ENCODE peak calls at places on chromosomes 2 and 18, in four cellular contexts. L is activated CD8-positive, alpha-beta memory T cell treated with anti-CD3 and anti-CD28 coated beads, Interleukin-2, amount 50 U/mL, for 48 hours; P is NCI-H524; Y is kidney tubule cell. A is an unnamed sample.

GRCh38 chr18:76822510-76823165 is at the start of gene ZNF236:
- DNase-seq in L (peak; percentile 83), P (peak; percentile 63), Y (peak; percentile 83), A (peak; percentile 92)

GRCh38 chr2:201320701-201321100 is 36.4 kb downstream of the FLACC1 start:
- DNase-seq in L (no peak), P (no peak), Y (no peak), A (no peak)

GRCh38 chr2:27086722-27087446 is at the start of gene KHK:
- DNase-seq in L (peak; percentile 66), P (peak; percentile 62), Y (peak; percentile 64), A (no peak)

GRCh38 chr2:170361359-170361936 is 183.5 kb downstream of the MYO3B start:
- DNase-seq in L (no peak), P (peak; percentile 52), Y (peak; percentile 63), A (no peak)

GRCh38 chr2:194819367-194819766 is 837.7 kb upstream of the SLC39A10 start:
- DNase-seq in L (no peak), P (peak; percentile 25), Y (no peak), A (no peak)

GRCh38 chr2:176002684-176003225 is 688 bp upstream of the LNPK start:
- DNase-seq in L (no peak), P (peak; percentile 48), Y (peak; percentile 48), A (no peak)

GRCh38 chr2:182372661-182373060 is 54.2 kb downstream of the PDE1A start:
- DNase-seq in L (no peak), P (no peak), Y (peak; percentile 96), A (no peak)

GRCh38 chr2:73290049-73290839 is 3.1 kb downstream of the EGR4 start:
- DNase-seq in L (no peak), P (peak; percentile 75), Y (peak; percentile 55), A (no peak)

GRCh38 chr2:155035246-155035645 is 336.8 kb downstream of the KCNJ3 start:
- DNase-seq in L (no peak), P (no peak), Y (no peak), A (no peak)

GRCh38 chr2:88614497-88615157 is 12.6 kb downstream of the EIF2AK3 start:
- DNase-seq in L (no peak), P (no peak), Y (no peak), A (no peak)

GRCh38 chr2:42108852-42109251 is 60.3 kb upstream of the EML4 start:
- DNase-seq in L (no peak), P (no peak), Y (no peak), A (no peak)

GRCh38 chr2:100427627-100428258 is 10.3 kb upstream of the CHST10 start:
- DNase-seq in L (peak; percentile 79), P (peak; percentile 37), Y (peak; percentile 60), A (no peak)

GRCh38 chr2:40103590-40103989 is 324.5 kb upstream of the THUMPD2 start:
- DNase-seq in L (no peak), P (peak; percentile 22), Y (peak; percentile 33), A (no peak)

GRCh38 chr2:47093626-47094025 is 61.5 kb downstream of the STPG4 start:
- DNase-seq in L (no peak), P (peak; percentile 87), Y (no peak), A (no peak)

GRCh38 chr2:134083548-134083947 is 170.3 kb upstream of the MGAT5 start:
- DNase-seq in L (no peak), P (no peak), Y (no peak), A (no peak)

GRCh38 chr2:62545261-62545660 is 39.3 kb upstream of the TMEM17 start:
- DNase-seq in L (no peak), P (no peak), Y (no peak), A (no peak)

GRCh38 chr2:150517951-150518680 is 30.6 kb upstream of the RND3 start:
- DNase-seq in L (no peak), P (no peak), Y (peak; percentile 37), A (no peak)

GRCh38 chr2:96891591-96892333 is 21.9 kb upstream of the SEMA4C start:
- DNase-seq in L (no peak), P (no peak), Y (peak; percentile 30), A (no peak)

GRCh38 chr2:118826093-118826492 is 21.4 kb downstream of the EN1 start:
- DNase-seq in L (no peak), P (no peak), Y (no peak), A (no peak)

GRCh38 chr2:48699377-48699951 is 56.1 kb downstream of the LHCGR start:
- DNase-seq in L (no peak), P (no peak), Y (peak; percentile 74), A (no peak)

GRCh38 chr2:241762933-241763369 is 13.7 kb upstream of the GAL3ST2 start:
- DNase-seq in L (peak; percentile 74), P (no peak), Y (no peak), A (peak; percentile 58)

GRCh38 chr2:46368416-46368815 is 71.2 kb downstream of the EPAS1 start:
- DNase-seq in L (no peak), P (no peak), Y (no peak), A (no peak)

GRCh38 chr2:119486196-119486827 is 38.0 kb downstream of the SCTR start:
- DNase-seq in L (no peak), P (no peak), Y (no peak), A (no peak)

GRCh38 chr2:61017556-61018318 is at the start of the genes PEX13 and PUS10:
- DNase-seq in L (peak; percentile 84), P (peak; percentile 82), Y (peak; percentile 84), A (peak; percentile 90)

GRCh38 chr2:145812163-145812554 is 1292.2 kb upstream of the ZEB2 start:
- DNase-seq in L (no peak), P (no peak), Y (peak; percentile 55), A (no peak)

GRCh38 chr2:121699421-121700328 is 37.0 kb downstream of the NIFK start:
- DNase-seq in L (peak; percentile 86), P (no peak), Y (peak; percentile 99), A (peak; percentile 84)

GRCh38 chr2:234288974-234289455 is 207.9 kb downstream of the ARL4C start:
- DNase-seq in L (peak; percentile 88), P (peak; percentile 60), Y (peak; percentile 51), A (peak; percentile 88)

GRCh38 chr2:27655155-27655951 is 8.1 kb downstream of the SUPT7L start:
- DNase-seq in L (no peak), P (no peak), Y (peak; percentile 38), A (no peak)

GRCh38 chr2:46841621-46842020 is 74.0 kb downstream of the MCFD2 start:
- DNase-seq in L (no peak), P (no peak), Y (no peak), A (peak; percentile 18)

GRCh38 chr2:231946241-231946814 is 15.2 kb upstream of the DIS3L2 start:
- DNase-seq in L (no peak), P (no peak), Y (no peak), A (no peak)

GRCh38 chr2:149606251-149606811 is 18.8 kb upstream of the MMADHC start:
- DNase-seq in L (no peak), P (no peak), Y (peak; percentile 42), A (no peak)

GRCh38 chr2:20670315-20671035 is 3.5 kb downstream of the GDF7 start:
- DNase-seq in L (no peak), P (no peak), Y (no peak), A (peak; percentile 74)

GRCh38 chr2:26852405-26853348 is 4.7 kb downstream of the DPYSL5 start:
- DNase-seq in L (no peak), P (peak; percentile 85), Y (no peak), A (no peak)

GRCh38 chr18:39622431-39622830 is 2056.8 kb upstream of the CELF4 start:
- DNase-seq in L (no peak), P (no peak), Y (peak; percentile 18), A (no peak)

GRCh38 chr2:142930835-142931398 is 53.5 kb downstream of the KYNU start:
- DNase-seq in L (no peak), P (no peak), Y (no peak), A (no peak)

GRCh38 chr2:138742446-138743057 is 37.6 kb downstream of the NXPH2 start:
- DNase-seq in L (no peak), P (no peak), Y (no peak), A (no peak)

GRCh38 chr2:236745420-236746210 is 176.0 kb downstream of the ACKR3 start:
- DNase-seq in L (no peak), P (peak; percentile 84), Y (peak; percentile 85), A (no peak)

GRCh38 chr2:133627741-133628140 is 59.5 kb upstream of the NCKAP5 start:
- DNase-seq in L (no peak), P (no peak), Y (no peak), A (no peak)

GRCh38 chr2:175373001-175373727 is 191.7 kb upstream of the ATP5MC3 start:
- DNase-seq in L (no peak), P (no peak), Y (peak; percentile 87), A (no peak)